ENCODE peak calls at places on chromosomes 1 and 21, in four cellular contexts. X is fibroblast of mammary gland; Q is cardiac fibroblast; U is CD8-positive, alpha-beta T cell. K is an unnamed sample.

GRCh38 chr1:163796394-163796821 is 474.7 kb downstream of the NUF2 start:
- DNase-seq in X (peak; percentile 75), Q (no peak), U (no peak), K (no peak)

GRCh38 chr1:77687519-77687906 is 5.1 kb upstream of the ZZZ3 start:
- DNase-seq in X (peak; percentile 15), Q (peak; percentile 40), U (no peak), K (no peak)

GRCh38 chr1:245156736-245157505 is 2.1 kb downstream of the KIF26B start:
- DNase-seq in X (peak; percentile 19), Q (peak; percentile 42), U (no peak), K (no peak)

GRCh38 chr1:35454616-35455015 is 102.6 kb downstream of the KIAA0319L start:
- DNase-seq in X (peak; percentile 89), Q (peak; percentile 75), U (no peak), K (no peak)

GRCh38 chr1:221435510-221435909 is 306.4 kb downstream of the DUSP10 start:
- DNase-seq in X (peak; percentile 78), Q (peak; percentile 85), U (no peak), K (peak; percentile 35)

GRCh38 chr1:24157921-24158481 is 15.1 kb upstream of the IL22RA1 start:
- DNase-seq in X (peak; percentile 6), Q (peak; percentile 21), U (no peak), K (no peak)

GRCh38 chr1:116806245-116806644 is 52.0 kb downstream of the CD2 start:
- DNase-seq in X (no peak), Q (no peak), U (no peak), K (no peak)

GRCh38 chr1:236101233-236102200 is 36.6 kb upstream of the NID1 start:
- DNase-seq in X (no peak), Q (no peak), U (no peak), K (no peak)

GRCh38 chr1:10494754-10495474 is 20.2 kb downstream of the PEX14 start:
- DNase-seq in X (peak; percentile 52), Q (peak; percentile 75), U (peak; percentile 75), K (peak; percentile 75)

GRCh38 chr1:160629286-160630210 is 17.3 kb downstream of the SLAMF1 start:
- DNase-seq in X (no peak), Q (no peak), U (peak; percentile 59), K (peak; percentile 88)

GRCh38 chr1:175839678-175840669 is 96.6 kb upstream of the TNR start:
- DNase-seq in X (no peak), Q (no peak), U (no peak), K (no peak)

GRCh38 chr1:55898191-55898590 is 681.2 kb downstream of the PLPP3 start:
- DNase-seq in X (peak; percentile 92), Q (peak; percentile 90), U (no peak), K (no peak)

GRCh38 chr1:57079454-57080157 is 113.8 kb upstream of the C8B start:
- DNase-seq in X (peak; percentile 3), Q (no peak), U (no peak), K (no peak)

GRCh38 chr1:198214924-198215323 is 58.1 kb downstream of the NEK7 start:
- DNase-seq in X (no peak), Q (no peak), U (no peak), K (no peak)

GRCh38 chr1:101237229-101237837 is 514 bp downstream of the S1PR1 start:
- DNase-seq in X (peak; percentile 96), Q (peak; percentile 80), U (no peak), K (peak; percentile 34)

GRCh38 chr1:178486100-178487069 is 10.4 kb downstream of the CLEC20A start:
- DNase-seq in X (no peak), Q (no peak), U (no peak), K (no peak)

GRCh38 chr1:183834568-183834967 is 29.6 kb downstream of the RGL1 start:
- DNase-seq in X (no peak), Q (peak; percentile 57), U (no peak), K (no peak)

GRCh38 chr1:245599413-245600174 is 444.8 kb downstream of the KIF26B start:
- DNase-seq in X (peak; percentile 97), Q (peak; percentile 98), U (no peak), K (no peak)

GRCh38 chr1:101153692-101154091 is 83.1 kb upstream of the S1PR1 start:
- DNase-seq in X (no peak), Q (no peak), U (no peak), K (no peak)

GRCh38 chr1:218201004-218201403 is 84.1 kb upstream of the RRP15 start:
- DNase-seq in X (no peak), Q (no peak), U (no peak), K (no peak)

GRCh38 chr1:93694039-93694438 is 12.4 kb upstream of the BCAR3 start:
- DNase-seq in X (no peak), Q (no peak), U (no peak), K (no peak)

GRCh38 chr21:43908167-43908566 is 43.1 kb downstream of the AGPAT3 start:
- DNase-seq in X (no peak), Q (no peak), U (no peak), K (no peak)

GRCh38 chr1:219442575-219442974 is 170.3 kb downstream of the ZC3H11B start:
- DNase-seq in X (peak; percentile 77), Q (no peak), U (no peak), K (no peak)

GRCh38 chr1:95023399-95024050 is 49.2 kb downstream of the ALG14 start:
- DNase-seq in X (peak; percentile 94), Q (peak; percentile 88), U (no peak), K (no peak)

GRCh38 chr21:41228006-41228370 is 60.0 kb downstream of the BACE2 start:
- DNase-seq in X (no peak), Q (no peak), U (no peak), K (no peak)

GRCh38 chr1:29975036-29975694 is 738.8 kb downstream of the PTPRU start:
- DNase-seq in X (peak; percentile 24), Q (peak; percentile 34), U (no peak), K (no peak)

GRCh38 chr1:19981507-19982312 is 2.3 kb upstream of the PLA2G2A start:
- DNase-seq in X (no peak), Q (no peak), U (no peak), K (no peak)

GRCh38 chr1:54800899-54801759 is at the start of gene TTC22:
- DNase-seq in X (no peak), Q (no peak), U (peak; percentile 56), K (peak; percentile 65)

GRCh38 chr1:29398431-29398830 is 162.1 kb downstream of the PTPRU start:
- DNase-seq in X (peak; percentile 79), Q (peak; percentile 66), U (no peak), K (no peak)

GRCh38 chr1:45682942-45683341 is 3.4 kb downstream of the GPBP1L1 start:
- DNase-seq in X (no peak), Q (no peak), U (no peak), K (no peak)

GRCh38 chr1:219505886-219506285 is 107.0 kb downstream of the ZC3H11B start:
- DNase-seq in X (no peak), Q (no peak), U (no peak), K (no peak)

GRCh38 chr1:204480515-204480914 is 14.1 kb downstream of the PIK3C2B start:
- DNase-seq in X (no peak), Q (no peak), U (no peak), K (no peak)

GRCh38 chr1:183583466-183583865 is 6.8 kb downstream of the NCF2 start:
- DNase-seq in X (peak; percentile 25), Q (peak; percentile 58), U (no peak), K (no peak)

GRCh38 chr21:43659136-43660000 is at the start of the genes HSF2BP and RRP1B:
- DNase-seq in X (peak; percentile 74), Q (peak; percentile 88), U (peak; percentile 69), K (peak; percentile 86)

GRCh38 chr1:60878323-60878722 is 204.0 kb upstream of the NFIA start:
- DNase-seq in X (no peak), Q (no peak), U (no peak), K (no peak)

GRCh38 chr1:63877021-63877767 is 103.4 kb downstream of the ROR1 start:
- DNase-seq in X (no peak), Q (no peak), U (no peak), K (no peak)

GRCh38 chr1:110816945-110817344 is 56.0 kb upstream of the CD53 start:
- DNase-seq in X (no peak), Q (no peak), U (no peak), K (no peak)

GRCh38 chr1:210686841-210687240 is 358.1 kb downstream of the HHAT start:
- DNase-seq in X (no peak), Q (no peak), U (no peak), K (no peak)

GRCh38 chr1:210688482-210689233 is 360.0 kb downstream of the HHAT start:
- DNase-seq in X (peak; percentile 1), Q (no peak), U (no peak), K (no peak)

GRCh38 chr1:210685295-210685650 is 356.6 kb downstream of the HHAT start:
- DNase-seq in X (no peak), Q (no peak), U (no peak), K (no peak)

GRCh38 chr1:210689741-210690635 is 361.3 kb downstream of the HHAT start:
- DNase-seq in X (no peak), Q (no peak), U (no peak), K (no peak)

DNA sequence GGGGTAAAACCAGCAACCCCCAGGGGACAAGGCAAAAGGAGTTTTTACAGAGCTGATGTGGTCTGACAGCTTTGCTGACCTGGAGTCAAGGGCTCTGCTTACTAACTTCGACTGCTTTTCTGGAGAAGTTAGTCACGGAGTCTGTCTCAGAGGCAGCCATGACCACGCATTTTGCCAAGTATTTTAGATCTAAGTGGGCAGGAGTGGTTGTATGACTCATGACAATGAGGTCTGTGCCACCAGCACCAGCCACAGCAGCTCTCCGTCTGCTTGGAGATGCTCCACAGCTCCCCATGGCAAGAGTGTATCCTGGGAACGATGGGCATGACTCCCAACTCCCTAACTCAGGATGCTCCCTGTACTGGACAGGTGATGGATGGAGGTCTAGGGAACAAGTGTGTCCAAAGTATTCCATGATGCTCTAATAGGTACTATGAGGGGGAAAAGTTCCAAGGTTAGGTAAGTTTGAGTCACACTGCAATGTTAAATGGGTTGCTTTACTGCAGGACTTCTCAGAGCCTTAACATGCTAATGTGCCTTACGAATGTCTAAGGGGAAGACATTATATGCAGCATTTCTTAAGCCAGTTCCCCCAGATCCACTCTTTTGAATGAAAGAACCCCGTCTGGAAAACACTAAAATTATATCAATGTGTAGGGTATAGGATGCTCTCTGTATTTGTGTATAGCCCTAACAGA is 359.0 kb downstream of the HHAT start:
- DNase-seq in X (no peak), Q (no peak), U (no peak), K (no peak)
- H3K4me3 ChIP-seq in X (no peak overlapping the region), Q (no peak overlapping the region), U (no peak overlapping the region), K (no peak overlapping the region)

GRCh38 chr1:7589080-7589735 is 181.9 kb upstream of the VAMP3 start:
- DNase-seq in X (no peak), Q (no peak), U (no peak), K (no peak)

GRCh38 chr1:7587726-7588456 is 183.2 kb upstream of the VAMP3 start:
- DNase-seq in X (no peak), Q (no peak), U (no peak), K (no peak)

GRCh38 chr1:7589774-7590425 is 181.2 kb upstream of the VAMP3 start:
- DNase-seq in X (no peak), Q (no peak), U (no peak), K (no peak)

GRCh38 chr1:7587108-7587507 is 184.0 kb upstream of the VAMP3 start:
- DNase-seq in X (no peak), Q (no peak), U (no peak), K (no peak)

GRCh38 chr1:7588457-7588827 is 182.7 kb upstream of the VAMP3 start:
- DNase-seq in X (no peak), Q (no peak), U (no peak), K (no peak)
- H3K4me3 ChIP-seq in X (no peak overlapping the region), Q (no peak overlapping the region), U (no peak overlapping the region), K (no peak overlapping the region)

GRCh38 chr1:162633327-162633762 is 1.1 kb downstream of the DDR2 start:
- DNase-seq in X (peak; percentile 68), Q (peak; percentile 70), U (no peak), K (no peak)
- H3K4me3 ChIP-seq in X (peak overlapping the region; percentile 84), Q (peak overlapping the region; percentile 72), U (no peak overlapping the region), K (no peak overlapping the region)

GRCh38 chr1:89261926-89262540 is 10.6 kb downstream of the GBP5 start:
- DNase-seq in X (no peak), Q (peak; percentile 35), U (no peak), K (no peak)
- H3K4me3 ChIP-seq in X (no peak overlapping the region), Q (no peak overlapping the region), U (no peak overlapping the region), K (no peak overlapping the region)

K was measured in CD4-positive, alpha-beta memory T cell.